ENCODE peak calls at places on chromosomes 7 and 10, in four cellular contexts. L, T, A and N are unnamed samples.
A peak's percentile ranks its signal among the peaks of the same experiment; 100 is the strongest.

GRCh38 chr10:29669149-29669548 is 34.4 kb upstream of the SVIL start:
- DNase-seq in L (no peak), A (peak; percentile 89), T (no peak), N (no peak)

GRCh38 chr10:92572362-92573090 is 1.4 kb downstream of the IDE start:
- DNase-seq in L (no peak), T (no peak), A (no peak), N (no peak)

GRCh38 chr10:56472978-56473377 is 111.9 kb upstream of the ZWINT start:
- DNase-seq in L (no peak), T (no peak), A (no peak), N (no peak)

GRCh38 chr7:95540366-95540765 is 54.6 kb downstream of the ASB4 start:
- DNase-seq in L (no peak), T (no peak), A (no peak), N (no peak)

GRCh38 chr7:75948179-75948578 is 33.2 kb downstream of the POR start:
- DNase-seq in A (no peak), L (no peak), T (no peak), N (no peak)

GRCh38 chr7:142956951-142957623 is 5.1 kb downstream of the KEL start:
- DNase-seq in L (no peak), T (no peak), A (no peak), N (no peak)

GRCh38 chr7:93015193-93016084 is 102.3 kb downstream of the SAMD9 start:
- DNase-seq in L (no peak), T (no peak), A (no peak), N (no peak)

GRCh38 chr7:47572101-47572460 is 9.8 kb downstream of the TNS3 start:
- DNase-seq in L (no peak), T (no peak), A (no peak), N (peak; percentile 75)

DNA sequence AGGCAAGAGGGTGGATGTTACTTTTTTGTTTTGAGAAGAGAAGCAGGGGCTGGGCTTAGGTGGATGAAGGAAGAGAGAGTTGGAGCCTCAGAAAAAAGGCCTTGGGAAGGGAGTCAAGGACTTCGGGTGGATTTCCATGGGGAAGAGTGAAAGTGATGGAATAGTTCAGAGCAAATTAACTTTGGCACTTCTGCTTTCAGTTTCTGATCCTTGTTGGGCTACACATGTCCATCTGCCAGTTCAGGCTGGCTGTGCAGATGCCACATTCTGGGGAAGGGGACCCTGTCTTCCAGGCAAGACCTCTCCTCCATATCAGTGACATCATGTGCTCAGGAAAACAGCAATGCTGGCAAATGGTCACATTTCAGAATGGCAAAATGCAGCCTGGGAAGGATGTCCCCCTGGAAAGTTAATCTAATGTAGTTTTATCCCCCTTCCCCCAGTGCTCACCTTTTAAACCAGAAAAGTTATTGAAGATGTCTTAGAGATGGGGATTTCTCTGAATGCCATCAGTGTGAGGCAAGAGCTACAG is 86.0 kb downstream of the WDFY4 start:
- DNase-seq in T (no peak), L (no peak), A (no peak), N (no peak)
- H3K4me3 ChIP-seq in T (no peak overlapping the region), L (no peak overlapping the region), A (no peak overlapping the region), N (no peak overlapping the region)

DNA sequence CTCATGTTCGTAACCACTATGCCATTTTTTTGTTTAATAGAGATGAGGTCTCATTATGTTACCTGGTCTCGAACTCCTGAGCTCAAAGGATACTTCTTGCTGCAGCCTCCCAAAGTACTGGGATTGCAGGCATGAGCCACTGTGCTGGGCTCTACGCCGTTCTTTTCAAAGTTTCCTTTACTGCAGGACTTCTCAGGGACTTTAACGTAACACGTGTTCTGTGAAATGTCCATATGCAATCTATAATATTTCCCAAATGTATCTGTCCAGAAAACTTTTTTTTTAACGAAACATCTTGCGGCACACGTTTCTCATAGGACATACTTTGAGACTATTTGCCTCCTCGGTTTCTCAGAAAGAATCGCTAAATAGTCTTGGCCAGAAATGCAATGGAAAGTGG is 96.4 kb downstream of the ELMO1 start:
- DNase-seq in A (no peak), T (no peak), L (no peak), N (no peak)
- H3K4me1 ChIP-seq in A (peaks cover 11% of the 10 kb centered on the region), T (no peaks in the 10 kb centered on the region), L (no peaks in the 10 kb centered on the region), N (peaks cover 25% of the 10 kb centered on the region)

GRCh38 chr10:101000602-101000991 is 989 bp downstream of the LZTS2 start:
- DNase-seq in T (no peak), A (no peak), L (no peak), N (no peak)

GRCh38 chr10:100999742-101000601 is at the start of gene LZTS2:
- DNase-seq in L (no peak), T (no peak), A (peak; percentile 79), N (no peak)

GRCh38 chr10:100998183-100998990 is 1.2 kb upstream of the LZTS2 start:
- DNase-seq in A (peak; percentile 94), T (no peak), L (peak; percentile 85), N (peak; percentile 89)

GRCh38 chr10:100997364-100998182 is 2.0 kb upstream of the LZTS2 start:
- DNase-seq in L (peak; percentile 70), T (no peak), A (peak; percentile 94), N (peak; percentile 85)

DNA sequence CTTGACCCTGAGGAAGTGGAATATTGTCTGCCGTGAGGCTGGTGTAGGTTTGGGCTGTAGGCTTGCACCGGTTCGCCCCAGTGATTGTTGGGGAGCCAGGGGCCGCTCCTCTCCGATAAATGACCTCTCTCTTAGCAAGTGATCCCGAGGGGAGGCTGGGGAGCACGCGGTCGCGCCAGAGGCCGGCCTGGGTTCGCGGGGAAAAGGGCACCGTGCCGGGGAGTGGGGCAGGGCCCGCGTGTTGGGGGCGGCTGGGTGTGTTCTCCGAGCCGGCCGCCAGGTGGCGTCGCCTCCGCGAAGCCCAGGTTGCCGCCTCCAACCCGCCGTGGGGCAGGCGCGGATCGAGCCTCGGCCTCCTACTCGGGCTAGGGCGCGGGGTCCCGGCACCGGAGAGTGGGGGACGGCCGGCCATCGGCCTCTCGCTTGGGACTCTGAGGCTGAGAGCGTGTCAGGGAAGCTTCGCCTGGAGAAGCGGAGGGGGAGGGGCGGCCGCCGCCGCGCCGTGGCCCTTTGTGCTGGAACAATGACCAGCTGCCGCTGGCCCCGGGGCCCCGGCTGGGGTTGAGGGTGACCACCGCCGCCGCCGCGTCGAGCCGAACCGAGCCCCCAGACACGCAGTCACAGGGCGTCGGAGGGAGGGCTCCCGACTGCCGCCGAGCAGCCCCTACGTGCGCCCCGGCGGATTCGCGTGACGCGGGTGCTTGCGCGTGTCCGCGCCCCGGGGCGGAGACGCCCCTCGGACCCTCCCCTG is 442 bp upstream of the LZTS2 start:
- DNase-seq in A (peak; percentile 95), L (peak; percentile 87), T (no peak), N (peak; percentile 92)
- H3K4me3 ChIP-seq in A (peak overlapping the region; percentile 89), L (peak overlapping the region; percentile 88), T (peak overlapping the region; percentile 68), N (peak overlapping the region; percentile 81)

GRCh38 chr10:61987537-61987936 is 86.0 kb downstream of the ARID5B start:
- DNase-seq in L (no peak), A (no peak), T (no peak), N (no peak)
- H3K4me1 ChIP-seq in L (peaks cover 3% of the 10 kb centered on the region), A (peaks cover 4% of the 10 kb centered on the region), T (peaks cover 17% of the 10 kb centered on the region), N (peaks cover 28% of the 10 kb centered on the region)

GRCh38 chr10:8055420-8056349 is 1.2 kb downstream of the GATA3 start:
- DNase-seq in T (no peak), L (no peak), A (peak; percentile 61), N (no peak)
- H3K4me3 ChIP-seq in T (peak overlapping the region; percentile 61), L (no peak overlapping the region), A (peak overlapping the region; percentile 83), N (peak overlapping the region; percentile 68)

GRCh38 chr10:48587819-48588218 is 17.1 kb downstream of the ARHGAP22 start:
- DNase-seq in T (no peak), A (no peak), L (no peak), N (no peak)
- H3K4me1 ChIP-seq in T (peaks cover 11% of the 10 kb centered on the region), A (no peaks in the 10 kb centered on the region), L (no peaks in the 10 kb centered on the region), N (peaks cover 5% of the 10 kb centered on the region)